ENCODE peak calls at places on chromosomes 3 and 15, in five cellular contexts. One of them, this sample, is unnamed.

GRCh38 chr3:124964432-124964831 is 29.9 kb upstream of the MUC13 start:
- DNase-seq in lung: no peak
- DNase-seq in endodermal cell: no peak
- DNase-seq in BJ: no peak
- DNase-seq in ovary: no peak
- DNase-seq in this sample: no peak

GRCh38 chr15:91465696-91466095 is 365.6 kb downstream of the SV2B start:
- DNase-seq in lung: no peak
- DNase-seq in endodermal cell: no peak
- DNase-seq in BJ: no peak
- DNase-seq in ovary: no peak
- DNase-seq in this sample: no peak

GRCh38 chr15:49982586-49982985 is 136.4 kb downstream of the ATP8B4 start:
- DNase-seq in lung: no peak
- DNase-seq in endodermal cell: no peak
- DNase-seq in BJ: no peak
- DNase-seq in ovary: no peak
- DNase-seq in this sample: no peak

GRCh38 chr15:78726870-78727551 is 84.3 kb downstream of the ADAMTS7 start:
- DNase-seq in lung: peak; percentile 28
- DNase-seq in endodermal cell: peak; percentile 93
- DNase-seq in BJ: no peak
- DNase-seq in ovary: no peak
- DNase-seq in this sample: peak; percentile 46

GRCh38 chr3:161221881-161222600 is 930 bp downstream of the NMD3 start:
- DNase-seq in lung: no peak
- DNase-seq in endodermal cell: no peak
- DNase-seq in BJ: no peak
- DNase-seq in ovary: no peak
- DNase-seq in this sample: peak; percentile 50

GRCh38 chr15:55742498-55742926 is 440 bp downstream of the PRTG start:
- DNase-seq in lung: peak; percentile 33
- DNase-seq in endodermal cell: no peak
- DNase-seq in BJ: no peak
- DNase-seq in ovary: peak; percentile 56
- DNase-seq in this sample: peak; percentile 9

GRCh38 chr15:73190189-73190601 is 137.9 kb downstream of the NEO1 start:
- DNase-seq in lung: no peak
- DNase-seq in endodermal cell: no peak
- DNase-seq in BJ: peak; percentile 4
- DNase-seq in ovary: no peak
- DNase-seq in this sample: no peak

GRCh38 chr3:37709946-37710345 is 151.7 kb upstream of the CTDSPL start:
- DNase-seq in lung: peak; percentile 59
- DNase-seq in endodermal cell: no peak
- DNase-seq in BJ: no peak
- DNase-seq in ovary: no peak
- DNase-seq in this sample: no peak

GRCh38 chr3:53346514-53346913 is 829 bp downstream of the DCP1A start:
- DNase-seq in lung: no peak
- DNase-seq in endodermal cell: peak; percentile 50
- DNase-seq in BJ: no peak
- DNase-seq in ovary: no peak
- DNase-seq in this sample: peak; percentile 9

GRCh38 chr3:179801831-179802230 is 149.0 kb downstream of the USP13 start:
- DNase-seq in lung: no peak
- DNase-seq in endodermal cell: no peak
- DNase-seq in BJ: no peak
- DNase-seq in ovary: no peak
- DNase-seq in this sample: no peak

GRCh38 chr3:126525091-126525852 is 1.3 kb downstream of the CHST13 start:
- DNase-seq in lung: no peak
- DNase-seq in endodermal cell: no peak
- DNase-seq in BJ: no peak
- DNase-seq in ovary: no peak
- DNase-seq in this sample: no peak

GRCh38 chr3:108319428-108320053 is 23.2 kb downstream of the HHLA2 start:
- DNase-seq in lung: peak; percentile 83
- DNase-seq in endodermal cell: no peak
- DNase-seq in BJ: peak; percentile 54
- DNase-seq in ovary: no peak
- DNase-seq in this sample: peak; percentile 8

GRCh38 chr15:71627188-71627587 is 183.2 kb upstream of the NR2E3 start:
- DNase-seq in lung: no peak
- DNase-seq in endodermal cell: no peak
- DNase-seq in BJ: no peak
- DNase-seq in ovary: no peak
- DNase-seq in this sample: peak; percentile 24

GRCh38 chr3:128914966-128915645 is 35.7 kb downstream of the ACAD9 start:
- DNase-seq in lung: no peak
- DNase-seq in endodermal cell: no peak
- DNase-seq in BJ: no peak
- DNase-seq in ovary: no peak
- DNase-seq in this sample: no peak

GRCh38 chr3:71010731-71011455 is 572.6 kb downstream of the FOXP1 start:
- DNase-seq in lung: no peak
- DNase-seq in endodermal cell: no peak
- DNase-seq in BJ: no peak
- DNase-seq in ovary: no peak
- DNase-seq in this sample: peak; percentile 71

GRCh38 chr15:42921049-42921731 is 612 bp upstream of the TTBK2 start:
- DNase-seq in lung: peak; percentile 34
- DNase-seq in endodermal cell: no peak
- DNase-seq in BJ: no peak
- DNase-seq in ovary: peak; percentile 65
- DNase-seq in this sample: peak; percentile 35

GRCh38 chr3:69865920-69866679 is 126.8 kb downstream of the MITF start:
- DNase-seq in lung: peak; percentile 71
- DNase-seq in endodermal cell: peak; percentile 57
- DNase-seq in BJ: no peak
- DNase-seq in ovary: peak; percentile 18
- DNase-seq in this sample: no peak

GRCh38 chr15:27463699-27464098 is 492.7 kb downstream of the GABRG3 start:
- DNase-seq in lung: no peak
- DNase-seq in endodermal cell: no peak
- DNase-seq in BJ: no peak
- DNase-seq in ovary: no peak
- DNase-seq in this sample: no peak

GRCh38 chr3:102353804-102354203 is 81.0 kb upstream of the ZPLD1 start:
- DNase-seq in lung: no peak
- DNase-seq in endodermal cell: no peak
- DNase-seq in BJ: no peak
- DNase-seq in ovary: no peak
- DNase-seq in this sample: no peak

GRCh38 chr3:129645291-129645690 is 38.8 kb upstream of the PLXND1 start:
- DNase-seq in lung: no peak
- DNase-seq in endodermal cell: no peak
- DNase-seq in BJ: no peak
- DNase-seq in ovary: no peak
- DNase-seq in this sample: no peak

GRCh38 chr3:108546249-108546648 is 35.9 kb upstream of the MYH15 start:
- DNase-seq in lung: no peak
- DNase-seq in endodermal cell: no peak
- DNase-seq in BJ: no peak
- DNase-seq in ovary: no peak
- DNase-seq in this sample: no peak

DNA sequence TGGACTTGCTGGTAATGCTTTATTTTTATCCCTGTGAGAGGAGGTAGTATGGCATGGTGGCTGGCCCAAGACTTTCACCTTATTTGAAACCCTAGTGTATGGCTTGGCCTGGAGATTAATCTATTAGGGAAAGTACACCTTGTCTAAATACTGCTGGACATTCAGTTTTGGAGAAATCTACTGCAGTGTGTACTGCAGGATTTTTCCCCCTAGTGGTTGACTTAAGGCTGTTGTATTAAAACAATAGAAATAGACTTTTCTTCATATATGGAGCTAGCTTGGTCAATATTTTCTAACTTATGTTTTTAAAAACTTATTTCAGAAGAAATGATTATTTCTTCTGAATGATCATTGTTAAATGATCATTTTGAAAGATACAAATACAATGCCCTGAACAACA is 13.9 kb upstream of the SLITRK3 start:
- DNase-seq in lung: no peak
- DNase-seq in endodermal cell: no peak
- DNase-seq in BJ: no peak
- DNase-seq in ovary: no peak
- DNase-seq in this sample: no peak
- TF ChIP-seq CTCF in lung: no peak
- TF ChIP-seq CTCF in endodermal cell: peak; percentile 70
- TF ChIP-seq CTCF in BJ: no peak
- TF ChIP-seq CTCF in ovary: no peak
- TF ChIP-seq CTCF in this sample: peak; percentile 14

DNA sequence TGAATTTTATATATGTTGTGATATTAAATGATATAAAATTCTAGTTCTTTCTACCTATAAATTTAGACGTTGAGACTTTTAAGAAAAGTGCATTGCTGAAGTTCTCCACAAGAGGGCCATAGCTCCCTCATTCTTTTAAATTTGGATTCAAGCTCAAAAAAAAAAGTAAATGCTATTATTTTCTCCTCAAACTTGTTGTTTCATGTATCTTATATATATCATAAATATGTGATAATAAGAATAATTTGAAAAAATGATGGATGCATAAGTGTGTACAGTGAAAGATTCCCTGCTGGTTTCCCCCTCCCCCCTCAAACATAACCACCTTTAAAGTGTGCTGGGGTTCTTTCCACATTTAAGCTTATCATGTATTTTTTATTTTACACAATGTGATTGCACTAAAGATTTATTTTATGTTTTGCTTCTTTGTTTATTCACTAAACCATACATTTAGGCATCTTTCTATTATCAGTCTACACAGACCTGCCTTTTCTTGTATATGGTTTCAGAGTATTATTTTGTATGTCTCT is 769.4 kb upstream of the GOLIM4 start:
- DNase-seq in lung: no peak
- DNase-seq in endodermal cell: no peak
- DNase-seq in BJ: no peak
- DNase-seq in ovary: no peak
- DNase-seq in this sample: peak; percentile 26
- TF ChIP-seq CTCF in lung: peak; percentile 31
- TF ChIP-seq CTCF in endodermal cell: peak; percentile 94
- TF ChIP-seq CTCF in BJ: peak; percentile 80
- TF ChIP-seq CTCF in ovary: no peak
- TF ChIP-seq CTCF in this sample: peak; percentile 64

DNA sequence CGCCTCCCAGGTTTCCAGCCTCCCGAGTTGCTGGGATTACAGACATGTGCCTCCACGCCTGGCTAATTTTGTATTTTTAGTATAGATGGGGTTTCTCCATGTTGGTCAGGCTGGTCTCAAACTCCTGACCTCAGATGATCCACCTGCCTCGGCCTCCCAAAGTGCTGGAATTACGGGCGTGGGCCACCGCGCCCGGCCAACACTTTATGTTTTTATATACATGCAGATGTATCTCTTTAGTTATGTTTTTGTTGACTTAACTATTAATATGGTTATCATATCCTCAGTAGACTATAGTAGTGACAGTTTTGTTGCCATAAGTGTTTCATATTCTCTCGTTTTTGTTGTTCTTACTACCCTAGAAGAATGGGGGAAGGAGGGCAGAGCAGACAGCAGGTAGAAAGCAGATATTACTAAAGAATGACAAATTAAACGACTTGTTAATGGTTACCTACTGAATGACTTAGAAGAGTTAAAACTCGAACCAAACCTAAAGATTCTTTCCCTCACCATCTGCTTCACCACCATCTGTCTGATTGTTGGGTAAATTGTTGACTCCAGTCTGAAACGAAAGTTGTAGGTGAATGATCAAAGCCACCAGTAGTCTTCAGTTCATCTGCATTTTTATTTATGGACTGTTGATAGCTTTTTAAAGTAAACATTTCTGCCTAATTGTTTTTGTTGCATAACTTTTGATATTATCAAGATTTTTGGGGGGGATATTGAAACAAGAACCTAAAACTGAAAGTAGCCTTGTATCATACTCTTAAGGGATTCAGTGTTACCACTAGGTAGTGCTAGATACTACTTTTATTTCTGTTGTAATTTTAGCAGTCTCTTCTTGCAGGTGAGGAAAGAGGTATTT is 89.3 kb downstream of the RASA2 start:
- DNase-seq in lung: no peak
- DNase-seq in endodermal cell: no peak
- DNase-seq in BJ: no peak
- DNase-seq in ovary: no peak
- DNase-seq in this sample: peak; percentile 33
- TF ChIP-seq CTCF in lung: peak; percentile 28
- TF ChIP-seq CTCF in endodermal cell: peak; percentile 77
- TF ChIP-seq CTCF in BJ: peak; percentile 55
- TF ChIP-seq CTCF in ovary: no peak
- TF ChIP-seq CTCF in this sample: peak; percentile 45

GRCh38 chr3:175526191-175526590 is 667.1 kb downstream of the NAALADL2 start:
- DNase-seq in lung: no peak
- DNase-seq in endodermal cell: no peak
- DNase-seq in BJ: no peak
- DNase-seq in ovary: no peak
- DNase-seq in this sample: no peak

GRCh38 chr3:175526609-175527280 is 667.6 kb downstream of the NAALADL2 start:
- DNase-seq in lung: no peak
- DNase-seq in endodermal cell: no peak
- DNase-seq in BJ: no peak
- DNase-seq in ovary: no peak
- DNase-seq in this sample: peak; percentile 19
- TF ChIP-seq CTCF in lung: no peak
- TF ChIP-seq CTCF in endodermal cell: no peak
- TF ChIP-seq CTCF in BJ: no peak
- TF ChIP-seq CTCF in ovary: no peak
- TF ChIP-seq CTCF in this sample: no peak

GRCh38 chr3:164387236-164387635 is 691.1 kb downstream of the SI start:
- DNase-seq in lung: no peak
- DNase-seq in endodermal cell: no peak
- DNase-seq in BJ: no peak
- DNase-seq in ovary: no peak
- DNase-seq in this sample: no peak

GRCh38 chr3:164393171-164393570 is 685.1 kb downstream of the SI start:
- DNase-seq in lung: no peak
- DNase-seq in endodermal cell: no peak
- DNase-seq in BJ: no peak
- DNase-seq in ovary: no peak
- DNase-seq in this sample: no peak

GRCh38 chr3:164390046-164390445 is 688.2 kb downstream of the SI start:
- DNase-seq in lung: no peak
- DNase-seq in endodermal cell: no peak
- DNase-seq in BJ: no peak
- DNase-seq in ovary: no peak
- DNase-seq in this sample: no peak
- TF ChIP-seq CTCF in lung: no peak
- TF ChIP-seq CTCF in endodermal cell: peak; percentile 69
- TF ChIP-seq CTCF in BJ: no peak
- TF ChIP-seq CTCF in ovary: no peak
- TF ChIP-seq CTCF in this sample: no peak